ENCODE peak calls at places on chromosomes 6 and 20, in seven cellular contexts. One of them, this sample, is unnamed.

GRCh38 chr20:62186887-62187866 is 4.3 kb downstream of the MTG2 start:
- DNase-seq in CD4-positive, alpha-beta T cell: no peak
- DNase-seq in Daoy: no peak
- DNase-seq in AG09319: no peak
- DNase-seq in HEK293T: no peak
- DNase-seq in CD8-positive, alpha-beta memory T cell: no peak
- DNase-seq in uterus: no peak
- DNase-seq in this sample: no peak

GRCh38 chr6:156848123-156848522 is 70.9 kb downstream of the ARID1B start:
- DNase-seq in uterus: no peak
- DNase-seq in CD4-positive, alpha-beta T cell: no peak
- DNase-seq in CD8-positive, alpha-beta memory T cell: no peak
- DNase-seq in Daoy: no peak
- DNase-seq in AG09319: no peak
- DNase-seq in HEK293T: no peak
- DNase-seq in this sample: no peak

GRCh38 chr6:154715449-154715848 is 17.8 kb upstream of the SCAF8 start:
- DNase-seq in CD8-positive, alpha-beta memory T cell: no peak
- DNase-seq in uterus: no peak
- DNase-seq in CD4-positive, alpha-beta T cell: no peak
- DNase-seq in Daoy: no peak
- DNase-seq in AG09319: no peak
- DNase-seq in HEK293T: no peak
- DNase-seq in this sample: no peak

GRCh38 chr6:85273870-85274269 is 176.0 kb upstream of the NT5E start:
- DNase-seq in AG09319: no peak
- DNase-seq in HEK293T: no peak
- DNase-seq in CD8-positive, alpha-beta memory T cell: no peak
- DNase-seq in Daoy: peak
- DNase-seq in uterus: no peak
- DNase-seq in CD4-positive, alpha-beta T cell: no peak
- DNase-seq in this sample: no peak

GRCh38 chr6:110828396-110828795 is 13.1 kb upstream of the CDK19 start:
- DNase-seq in CD8-positive, alpha-beta memory T cell: no peak
- DNase-seq in uterus: no peak
- DNase-seq in CD4-positive, alpha-beta T cell: no peak
- DNase-seq in Daoy: no peak
- DNase-seq in HEK293T: no peak
- DNase-seq in AG09319: no peak
- DNase-seq in this sample: no peak

GRCh38 chr6:22819209-22819608 is 249.8 kb downstream of the HDGFL1 start:
- DNase-seq in uterus: no peak
- DNase-seq in Daoy: no peak
- DNase-seq in HEK293T: no peak
- DNase-seq in CD4-positive, alpha-beta T cell: no peak
- DNase-seq in AG09319: no peak
- DNase-seq in CD8-positive, alpha-beta memory T cell: no peak
- DNase-seq in this sample: no peak

GRCh38 chr6:151704383-151704782 is 103.1 kb upstream of the ESR1 start:
- DNase-seq in CD4-positive, alpha-beta T cell: no peak
- DNase-seq in HEK293T: no peak
- DNase-seq in AG09319: no peak
- DNase-seq in Daoy: no peak
- DNase-seq in uterus: no peak
- DNase-seq in CD8-positive, alpha-beta memory T cell: no peak
- DNase-seq in this sample: no peak

GRCh38 chr6:131652472-131652871 is 15.4 kb downstream of the ENPP3 start:
- DNase-seq in CD4-positive, alpha-beta T cell: no peak
- DNase-seq in CD8-positive, alpha-beta memory T cell: no peak
- DNase-seq in uterus: no peak
- DNase-seq in HEK293T: no peak
- DNase-seq in AG09319: no peak
- DNase-seq in Daoy: peak
- DNase-seq in this sample: no peak

GRCh38 chr6:44411141-44411540 is 23.6 kb downstream of the CDC5L start:
- DNase-seq in CD4-positive, alpha-beta T cell: no peak
- DNase-seq in CD8-positive, alpha-beta memory T cell: no peak
- DNase-seq in AG09319: no peak
- DNase-seq in uterus: no peak
- DNase-seq in Daoy: no peak
- DNase-seq in HEK293T: no peak
- DNase-seq in this sample: no peak

GRCh38 chr20:48454721-48455490 is 372.9 kb downstream of the PREX1 start:
- DNase-seq in uterus: no peak
- DNase-seq in CD4-positive, alpha-beta T cell: no peak
- DNase-seq in CD8-positive, alpha-beta memory T cell: no peak
- DNase-seq in HEK293T: no peak
- DNase-seq in AG09319: no peak
- DNase-seq in Daoy: no peak
- DNase-seq in this sample: no peak

GRCh38 chr20:17936791-17937687 is 31.6 kb downstream of the SNX5 start:
- DNase-seq in HEK293T: no peak
- DNase-seq in AG09319: no peak
- DNase-seq in uterus: peak
- DNase-seq in CD8-positive, alpha-beta memory T cell: no peak
- DNase-seq in CD4-positive, alpha-beta T cell: no peak
- DNase-seq in Daoy: peak
- DNase-seq in this sample: no peak

This sample was measured in activated T-helper 2 cell treated with anti-CD3 and anti-CD28 coated beads, Interferon-gamma antibody, Interleukin-2, Interleukin-4, amounts not matched to agents 10 μg/mL and 5 μg/mL and 100 μg/mL, durations not matched to agents 14 hours and 24 hours and 36 hours.